ENCODE peak calls at places on chromosomes 6 and 20, in eight cellular contexts. H is heart left ventricle, F is HepG2, P is body of pancreas, Z is A549, R is IMR-90, Y is HCT116, G is K562. O is an unnamed sample.

GRCh38 chr6:167549187-167549586 is 224.3 kb downstream of the TTLL2 start:
- ATAC-seq in G (no peak), H (no peak), R (no peak), Y (no peak), F (no peak), Z (no peak), P (no peak), O (no peak)

GRCh38 chr6:170175644-170176620 is 114.9 kb downstream of the DLL1 start:
- ATAC-seq in R (no peak), F (no peak), P (no peak), Z (no peak), Y (no peak), G (no peak), H (no peak), O (no peak)

GRCh38 chr20:20297181-20297580 is 70.7 kb upstream of the INSM1 start:
- ATAC-seq in P (no peak), R (no peak), Z (no peak), H (no peak), F (peak), Y (no peak), G (no peak), O (no peak)

GRCh38 chr20:22560817-22561216 is 23.6 kb downstream of the FOXA2 start:
- ATAC-seq in H (no peak), Z (no peak), R (no peak), F (no peak), P (no peak), G (no peak), Y (no peak), O (no peak)

GRCh38 chr6:110357696-110358535 is at the start of gene METTL24:
- ATAC-seq in F (no peak), P (peak), Y (no peak), H (peak), G (no peak), Z (peak), R (peak), O (peak)

GRCh38 chr20:51607170-51607569 is 64.7 kb upstream of the NFATC2 start:
- ATAC-seq in Z (no peak), Y (no peak), H (no peak), P (no peak), F (no peak), R (no peak), G (no peak), O (no peak)

GRCh38 chr6:97850458-97851218 is 567.6 kb upstream of the MMS22L start:
- ATAC-seq in Z (no peak), R (no peak), F (no peak), P (no peak), Y (no peak), H (no peak), G (no peak), O (no peak)

GRCh38 chr6:155646443-155646842 is 190.8 kb upstream of the NOX3 start:
- ATAC-seq in Z (no peak), F (no peak), G (peak), R (peak), P (peak), Y (no peak), H (no peak), O (no peak)

GRCh38 chr6:106512958-106513480 is 116.3 kb downstream of the RTN4IP1 start:
- ATAC-seq in Y (no peak), F (no peak), H (peak), Z (no peak), G (no peak), R (no peak), P (no peak), O (no peak)

GRCh38 chr6:157459327-157459726 is 78.3 kb downstream of the ZDHHC14 start:
- ATAC-seq in F (no peak), G (peak), Z (no peak), H (no peak), P (no peak), Y (no peak), R (no peak), O (no peak)

GRCh38 chr6:112223070-112223861 is 31.1 kb downstream of the LAMA4 start:
- ATAC-seq in G (no peak), Z (no peak), Y (no peak), F (no peak), R (peak), P (no peak), H (peak), O (peak)

GRCh38 chr6:161922631-161923119 is 648.8 kb upstream of the AGPAT4 start:
- ATAC-seq in H (peak), P (peak), Z (peak), F (peak), R (peak), G (peak), Y (peak), O (peak)

GRCh38 chr6:39225946-39226437 is 3.3 kb downstream of the KCNK5 start:
- ATAC-seq in F (no peak), R (no peak), Y (no peak), P (no peak), Z (no peak), H (no peak), G (peak), O (no peak)

GRCh38 chr6:104814743-104815142 is 45.0 kb downstream of the HACE1 start:
- ATAC-seq in R (no peak), P (no peak), Z (no peak), H (no peak), Y (no peak), G (no peak), F (no peak), O (no peak)

GRCh38 chr6:154370545-154370944 is 13.9 kb upstream of the IPCEF1 start:
- ATAC-seq in G (peak), P (no peak), Z (peak), F (peak), Y (peak), R (peak), H (peak), O (no peak)

GRCh38 chr6:130354322-130354721 is 11.5 kb upstream of the TMEM200A start:
- ATAC-seq in F (no peak), Z (no peak), H (no peak), Y (no peak), R (no peak), G (no peak), P (no peak), O (no peak)

GRCh38 chr6:11323666-11324452 is 91.4 kb upstream of the NEDD9 start:
- ATAC-seq in F (peak), Y (no peak), G (peak), Z (peak), P (peak), H (peak), R (no peak), O (peak)

GRCh38 chr6:121670511-121670910 is 235.1 kb downstream of the GJA1 start:
- ATAC-seq in F (no peak), Z (no peak), G (no peak), R (peak), H (no peak), P (no peak), Y (no peak), O (no peak)

GRCh38 chr20:31604567-31605030 is 490 bp upstream of the ID1 start:
- ATAC-seq in H (no peak), Y (no peak), F (no peak), G (no peak), Z (no peak), P (peak), R (peak), O (peak)

GRCh38 chr6:39191236-39191930 is 37.9 kb downstream of the KCNK5 start:
- ATAC-seq in G (no peak), H (no peak), R (no peak), Y (no peak), P (no peak), F (no peak), Z (no peak), O (no peak)

GRCh38 chr6:29619578-29619977 is 13.4 kb downstream of the GABBR1 start:
- ATAC-seq in Y (no peak), H (no peak), Z (no peak), F (no peak), P (no peak), R (no peak), G (no peak), O (no peak)

GRCh38 chr20:1674990-1675389 is 17.4 kb upstream of the SIRPG start:
- ATAC-seq in P (no peak), H (no peak), Z (no peak), Y (no peak), R (no peak), F (no peak), G (no peak), O (no peak)

GRCh38 chr6:119138906-119139541 is 60.6 kb upstream of the FAM184A start:
- ATAC-seq in P (no peak), R (no peak), H (no peak), Z (no peak), G (peak), F (no peak), Y (no peak), O (no peak)

GRCh38 chr6:110287462-110288341 is 70.4 kb downstream of the METTL24 start:
- ATAC-seq in R (no peak), P (no peak), G (no peak), Z (no peak), Y (no peak), F (peak), H (no peak), O (no peak)

GRCh38 chr6:41511443-41512060 is 34.6 kb upstream of the FOXP4 start:
- ATAC-seq in R (no peak), F (no peak), Y (no peak), H (peak), Z (no peak), G (no peak), P (no peak), O (no peak)

DNA sequence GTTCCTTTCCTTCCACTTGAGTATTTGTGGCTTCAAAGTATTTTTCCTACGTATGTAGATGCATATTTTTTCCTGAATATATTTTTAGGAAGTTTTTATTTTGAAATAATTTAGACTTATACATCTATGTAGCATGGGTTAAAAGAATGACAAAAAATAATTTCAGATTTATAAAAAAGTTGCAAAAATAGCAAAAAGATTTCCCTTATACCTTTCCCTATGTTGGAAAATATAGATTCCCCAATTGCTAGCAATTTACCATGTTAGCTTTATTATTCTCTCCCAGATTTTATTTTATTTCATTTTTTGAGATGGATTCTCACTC is 69.8 kb downstream of the SCAND1 start:
- ATAC-seq in Z (no peak), F (no peak), H (no peak), G (no peak), R (no peak), P (no peak), Y (no peak), O (no peak)
- H3K4me3 ChIP-seq in Z (peak), F (no peak), H (no peak), G (no peak), R (no peak), P (no peak), Y (peak), O (no peak)

GRCh38 chr6:15110721-15111354 is 135.0 kb upstream of the JARID2 start:
- ATAC-seq in R (no peak), H (no peak), Z (no peak), F (no peak), Y (no peak), G (no peak), P (no peak), O (no peak)

GRCh38 chr6:15109338-15110090 is 136.4 kb upstream of the JARID2 start:
- ATAC-seq in H (no peak), R (no peak), Z (no peak), Y (no peak), F (no peak), G (no peak), P (no peak), O (peak)

GRCh38 chr6:15108383-15108715 is 137.5 kb upstream of the JARID2 start:
- ATAC-seq in P (no peak), R (no peak), Z (no peak), F (no peak), H (no peak), G (no peak), Y (no peak), O (no peak)

GRCh38 chr6:15107644-15108382 is 138.1 kb upstream of the JARID2 start:
- ATAC-seq in F (no peak), G (peak), P (no peak), Z (no peak), H (no peak), R (no peak), Y (no peak), O (no peak)

DNA sequence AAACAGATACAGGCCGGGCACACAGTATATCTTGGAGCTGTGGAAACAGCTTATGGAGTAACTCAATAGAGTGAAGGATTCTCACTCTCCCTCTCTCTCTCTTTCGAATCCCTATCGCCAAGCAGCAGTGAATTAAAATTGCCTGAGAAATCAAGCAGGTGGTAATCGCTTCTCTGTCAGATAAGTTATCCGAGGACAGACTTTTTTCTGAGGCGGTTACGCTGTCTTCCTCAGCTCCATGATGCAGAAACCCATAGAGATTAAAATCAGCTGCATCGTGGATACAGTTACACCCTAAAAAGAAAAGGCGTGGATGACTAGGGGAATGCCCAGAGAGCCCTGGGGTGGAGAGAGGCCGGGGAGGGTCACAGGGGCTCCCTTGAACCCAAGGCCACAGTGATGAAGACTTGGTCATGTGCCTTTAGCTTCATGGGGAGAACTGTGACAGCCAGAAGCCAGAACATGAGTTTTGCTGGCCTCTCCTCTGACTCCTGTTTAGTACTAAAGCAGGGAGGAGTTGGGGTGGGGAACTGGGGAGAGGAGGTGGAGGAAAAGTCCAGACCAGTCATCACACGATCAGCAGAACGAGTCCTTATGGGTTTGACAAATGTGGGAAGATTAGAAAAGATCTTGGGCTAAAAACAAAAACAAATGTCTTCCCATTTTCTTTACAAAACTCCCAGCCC is 138.8 kb upstream of the JARID2 start:
- ATAC-seq in Z (no peak), F (no peak), R (no peak), G (peak), H (no peak), Y (no peak), P (no peak), O (no peak)
- TF ChIP-seq POLR2A in Z (no peak), F (no peak), R (no peak), G (no peak), H (no peak), Y (no peak), P (no peak), O (no peak)

GRCh38 chr20:57392130-57392445 is 892 bp downstream of the RBM38 start:
- ATAC-seq in G (no peak), H (no peak), Z (no peak), F (no peak), R (no peak), P (no peak), Y (no peak), O (no peak)

GRCh38 chr20:57395111-57395959 is 4.1 kb downstream of the RBM38 start:
- ATAC-seq in R (peak), F (no peak), H (peak), P (no peak), Y (no peak), G (no peak), Z (no peak), O (peak)

GRCh38 chr20:57394087-57395082 is 3.2 kb downstream of the RBM38 start:
- ATAC-seq in R (no peak), G (no peak), F (no peak), H (no peak), P (no peak), Y (no peak), Z (no peak), O (no peak)

GRCh38 chr20:57392512-57393271 is 1.5 kb downstream of the RBM38 start:
- ATAC-seq in P (no peak), Z (no peak), Y (no peak), F (no peak), H (peak), R (no peak), G (no peak), O (no peak)

DNA sequence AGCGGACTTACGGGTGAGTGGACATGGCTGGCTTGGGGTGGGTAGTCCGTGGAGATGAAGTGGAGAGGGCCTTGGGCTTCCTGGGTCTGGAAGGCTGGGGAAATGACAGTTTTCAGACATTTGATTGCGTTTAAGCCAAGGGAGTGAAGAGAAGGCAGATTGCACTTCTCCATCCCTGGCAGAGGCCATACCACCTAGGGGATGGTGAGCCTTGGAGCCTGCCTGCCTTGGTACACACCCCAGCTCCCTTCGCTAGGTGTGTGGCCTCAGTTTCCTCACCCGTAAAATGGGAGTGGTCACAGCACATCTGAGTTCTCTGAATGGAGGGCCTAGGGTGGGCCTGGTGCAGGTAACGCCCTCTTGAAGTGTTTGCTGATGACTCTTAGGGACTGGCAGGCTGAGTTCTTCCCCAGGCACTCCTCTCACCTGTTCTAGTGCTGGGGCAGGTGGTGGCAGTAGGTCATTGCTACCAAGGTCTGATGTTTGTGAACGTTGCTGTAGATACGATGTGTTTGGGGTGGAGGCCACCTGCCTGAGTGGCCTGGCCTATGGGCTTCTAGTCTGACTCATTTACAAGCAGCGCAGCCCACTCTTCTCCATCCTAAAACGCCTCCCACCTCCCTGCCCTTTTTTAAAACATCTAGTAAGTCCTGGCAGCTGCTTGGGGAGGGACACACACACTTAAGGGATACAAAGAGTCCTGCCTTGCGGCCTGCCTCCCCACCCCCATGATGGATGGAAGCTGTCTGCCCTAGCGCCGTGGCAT is 2.3 kb downstream of the RBM38 start:
- ATAC-seq in R (no peak), Z (no peak), G (no peak), P (no peak), F (no peak), Y (no peak), H (no peak), O (no peak)
- H3K4me3 ChIP-seq in R (no peak), Z (no peak), G (peak), P (no peak), F (no peak), Y (no peak), H (peak), O (peak)

GRCh38 chr6:33204415-33205171 is at the start of gene HSD17B8:
- ATAC-seq in H (peak), R (peak), Y (peak), P (peak), G (peak), Z (peak), F (peak), O (peak)
- TF ChIP-seq POLR2A in H (no peak), R (peak), Y (peak), P (peak), G (peak), Z (peak), F (no peak), O (no peak)

DNA sequence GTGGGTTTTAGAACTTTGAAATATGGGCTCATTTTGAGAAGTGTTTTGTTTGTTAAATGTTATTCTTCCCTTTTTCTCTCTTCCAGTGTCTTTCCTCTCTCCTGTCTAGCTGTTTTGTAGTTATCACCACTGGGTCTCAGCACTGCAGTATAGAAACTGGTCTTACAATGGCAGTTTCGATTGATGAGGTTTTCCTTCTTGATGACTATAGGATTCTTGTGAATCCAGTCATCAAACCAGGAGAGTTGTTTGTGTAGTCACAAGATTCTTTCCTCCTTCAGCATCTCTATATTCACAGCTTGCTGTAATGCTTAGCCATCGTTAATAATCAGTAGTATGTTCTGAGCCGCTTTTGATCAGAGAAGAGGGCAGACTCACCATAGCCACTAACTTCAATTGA is 172.3 kb downstream of the OGFRL1 start:
- ATAC-seq in H (no peak), Y (no peak), G (no peak), P (no peak), Z (no peak), R (peak), F (no peak), O (no peak)
- H3K4me3 ChIP-seq in H (no peak), Y (no peak), G (no peak), P (no peak), Z (no peak), R (no peak), F (no peak), O (no peak)

GRCh38 chr6:15561447-15562199 is 101.2 kb downstream of the DTNBP1 start:
- ATAC-seq in F (no peak), G (no peak), Y (no peak), P (no peak), Z (no peak), H (no peak), R (peak), O (no peak)
- TF ChIP-seq POLR2A in F (no peak), G (no peak), Y (no peak), P (no peak), Z (no peak), H (no peak), R (no peak), O (no peak)

DNA sequence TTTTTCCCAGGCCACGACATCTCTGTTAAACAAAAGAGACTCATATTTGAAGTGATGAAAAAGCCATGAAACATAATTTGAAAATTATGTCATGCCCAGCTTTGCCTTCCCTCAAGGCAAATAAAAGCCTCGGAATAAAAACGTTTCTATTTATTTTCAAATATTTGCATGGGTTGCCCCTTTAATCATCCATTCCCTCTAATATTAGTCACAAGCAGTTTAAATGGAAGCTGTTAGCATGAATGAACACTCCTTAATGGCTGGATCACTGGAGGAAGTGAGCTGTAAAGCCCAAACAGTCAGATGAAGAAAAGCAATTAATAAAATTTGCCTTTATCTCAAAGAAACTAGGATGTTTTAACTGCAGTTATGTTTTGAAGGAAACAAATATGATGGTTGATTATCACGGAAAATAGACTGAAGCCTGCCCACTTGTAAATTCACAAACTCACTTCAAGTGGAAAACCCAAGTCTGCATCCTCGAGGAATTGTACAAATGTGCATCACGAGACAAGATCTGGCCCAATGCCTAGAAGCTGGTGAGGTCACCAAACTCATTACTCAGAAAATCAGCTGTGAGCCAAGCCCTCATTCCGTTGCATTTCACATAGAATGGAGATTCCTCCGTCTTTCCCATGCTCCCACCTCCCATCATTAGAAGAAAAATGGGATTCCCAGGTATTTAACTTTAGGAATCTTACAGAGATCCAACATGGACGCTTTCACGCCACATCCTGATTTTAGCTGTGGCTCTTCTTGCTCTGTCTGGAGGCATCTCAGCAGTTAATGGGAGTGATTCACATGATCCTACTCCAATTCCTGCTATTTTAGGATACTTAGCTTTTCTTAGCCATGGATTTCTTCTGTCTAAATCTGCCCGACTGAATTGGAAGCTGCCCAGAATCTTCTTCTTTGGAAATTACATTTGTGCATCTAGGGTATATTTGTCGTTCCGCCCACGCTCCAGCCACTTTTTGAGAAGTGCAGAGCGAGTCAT is 69.0 kb upstream of the STMND1 start:
- ATAC-seq in Y (no peak), Z (no peak), G (no peak), H (peak), R (peak), P (peak), F (no peak), O (peak)
- H3K4me3 ChIP-seq in Y (no peak), Z (no peak), G (no peak), H (no peak), R (peak), P (no peak), F (no peak), O (peak)

GRCh38 chr20:33686008-33686983 is at the start of gene E2F1:
- ATAC-seq in R (peak), P (peak), G (peak), H (peak), Z (peak), F (peak), Y (peak), O (peak)
- TF ChIP-seq POLR2A in R (no peak), P (no peak), G (no peak), H (no peak), Z (no peak), F (peak), Y (peak), O (no peak)